ENCODE peak calls at places on chromosome 20, in eight cellular contexts. One of them, this sample, is unnamed.

GRCh38 chr20:1930165-1930564 is 35.0 kb downstream of the SIRPA start:
- DNase-seq in activated naive CD4-positive, alpha-beta T cell: no peak
- DNase-seq in A549: no peak
- DNase-seq in occipital lobe: no peak
- DNase-seq in A172: no peak
- DNase-seq in nephron progenitor cell: no peak
- DNase-seq in type B pancreatic cell: no peak
- DNase-seq in stimulated activated CD4-positive, alpha-beta T cell treated with anti-CD3 and anti-CD28 coated beads, TNF-alpha, amount 100 ng/mL, for 24 hours: no peak
- DNase-seq in this sample: no peak

GRCh38 chr20:50256577-50256976 is 65.9 kb downstream of the CEBPB start:
- DNase-seq in occipital lobe: no peak
- DNase-seq in type B pancreatic cell: no peak
- DNase-seq in A172: no peak
- DNase-seq in activated naive CD4-positive, alpha-beta T cell: no peak
- DNase-seq in stimulated activated CD4-positive, alpha-beta T cell treated with anti-CD3 and anti-CD28 coated beads, TNF-alpha, amount 100 ng/mL, for 24 hours: no peak
- DNase-seq in nephron progenitor cell: no peak
- DNase-seq in A549: no peak
- DNase-seq in this sample: no peak

GRCh38 chr20:8291873-8292272 is 159.8 kb downstream of the PLCB1 start:
- DNase-seq in occipital lobe: no peak
- DNase-seq in nephron progenitor cell: no peak
- DNase-seq in A549: no peak
- DNase-seq in stimulated activated CD4-positive, alpha-beta T cell treated with anti-CD3 and anti-CD28 coated beads, TNF-alpha, amount 100 ng/mL, for 24 hours: no peak
- DNase-seq in type B pancreatic cell: no peak
- DNase-seq in activated naive CD4-positive, alpha-beta T cell: no peak
- DNase-seq in A172: no peak
- DNase-seq in this sample: peak; percentile 46

GRCh38 chr20:52493177-52493711 is 301.7 kb upstream of the ZFP64 start:
- DNase-seq in type B pancreatic cell: peak; percentile 68
- DNase-seq in stimulated activated CD4-positive, alpha-beta T cell treated with anti-CD3 and anti-CD28 coated beads, TNF-alpha, amount 100 ng/mL, for 24 hours: no peak
- DNase-seq in activated naive CD4-positive, alpha-beta T cell: no peak
- DNase-seq in occipital lobe: no peak
- DNase-seq in nephron progenitor cell: peak; percentile 53
- DNase-seq in A172: peak; percentile 84
- DNase-seq in A549: no peak
- DNase-seq in this sample: peak; percentile 4

GRCh38 chr20:6718660-6719059 is 48.8 kb upstream of the BMP2 start:
- DNase-seq in type B pancreatic cell: no peak
- DNase-seq in nephron progenitor cell: no peak
- DNase-seq in activated naive CD4-positive, alpha-beta T cell: no peak
- DNase-seq in A172: peak; percentile 6
- DNase-seq in occipital lobe: no peak
- DNase-seq in A549: no peak
- DNase-seq in stimulated activated CD4-positive, alpha-beta T cell treated with anti-CD3 and anti-CD28 coated beads, TNF-alpha, amount 100 ng/mL, for 24 hours: no peak
- DNase-seq in this sample: peak; percentile 95

GRCh38 chr20:61263084-61263695 is 11.1 kb downstream of the CDH4 start:
- DNase-seq in A172: no peak
- DNase-seq in nephron progenitor cell: peak; percentile 63
- DNase-seq in type B pancreatic cell: peak; percentile 70
- DNase-seq in occipital lobe: no peak
- DNase-seq in A549: no peak
- DNase-seq in stimulated activated CD4-positive, alpha-beta T cell treated with anti-CD3 and anti-CD28 coated beads, TNF-alpha, amount 100 ng/mL, for 24 hours: no peak
- DNase-seq in activated naive CD4-positive, alpha-beta T cell: no peak
- DNase-seq in this sample: no peak

GRCh38 chr20:51811040-51811351 is 8.7 kb upstream of the SALL4 start:
- DNase-seq in occipital lobe: no peak
- DNase-seq in A172: no peak
- DNase-seq in stimulated activated CD4-positive, alpha-beta T cell treated with anti-CD3 and anti-CD28 coated beads, TNF-alpha, amount 100 ng/mL, for 24 hours: no peak
- DNase-seq in type B pancreatic cell: no peak
- DNase-seq in A549: no peak
- DNase-seq in nephron progenitor cell: no peak
- DNase-seq in activated naive CD4-positive, alpha-beta T cell: no peak
- DNase-seq in this sample: no peak

GRCh38 chr20:1899169-1899525 is 3.9 kb downstream of the SIRPA start:
- DNase-seq in A172: no peak
- DNase-seq in occipital lobe: no peak
- DNase-seq in A549: no peak
- DNase-seq in activated naive CD4-positive, alpha-beta T cell: no peak
- DNase-seq in nephron progenitor cell: no peak
- DNase-seq in type B pancreatic cell: no peak
- DNase-seq in stimulated activated CD4-positive, alpha-beta T cell treated with anti-CD3 and anti-CD28 coated beads, TNF-alpha, amount 100 ng/mL, for 24 hours: no peak
- DNase-seq in this sample: no peak

GRCh38 chr20:4437131-4437530 is 284.6 kb upstream of the PRND start:
- DNase-seq in occipital lobe: no peak
- DNase-seq in activated naive CD4-positive, alpha-beta T cell: no peak
- DNase-seq in type B pancreatic cell: no peak
- DNase-seq in stimulated activated CD4-positive, alpha-beta T cell treated with anti-CD3 and anti-CD28 coated beads, TNF-alpha, amount 100 ng/mL, for 24 hours: no peak
- DNase-seq in A172: no peak
- DNase-seq in nephron progenitor cell: no peak
- DNase-seq in A549: no peak
- DNase-seq in this sample: no peak

GRCh38 chr20:34472246-34472925 is 43.8 kb upstream of the DYNLRB1 start:
- DNase-seq in occipital lobe: no peak
- DNase-seq in type B pancreatic cell: no peak
- DNase-seq in activated naive CD4-positive, alpha-beta T cell: no peak
- DNase-seq in stimulated activated CD4-positive, alpha-beta T cell treated with anti-CD3 and anti-CD28 coated beads, TNF-alpha, amount 100 ng/mL, for 24 hours: no peak
- DNase-seq in A549: no peak
- DNase-seq in A172: peak; percentile 74
- DNase-seq in nephron progenitor cell: no peak
- DNase-seq in this sample: peak; percentile 45

GRCh38 chr20:14830466-14830865 is 493.1 kb upstream of the FLRT3 start:
- DNase-seq in nephron progenitor cell: no peak
- DNase-seq in A172: no peak
- DNase-seq in type B pancreatic cell: no peak
- DNase-seq in occipital lobe: no peak
- DNase-seq in activated naive CD4-positive, alpha-beta T cell: no peak
- DNase-seq in stimulated activated CD4-positive, alpha-beta T cell treated with anti-CD3 and anti-CD28 coated beads, TNF-alpha, amount 100 ng/mL, for 24 hours: no peak
- DNase-seq in A549: no peak
- DNase-seq in this sample: no peak

GRCh38 chr20:49230021-49230420 is 10.8 kb downstream of the DDX27 start:
- DNase-seq in type B pancreatic cell: no peak
- DNase-seq in A172: no peak
- DNase-seq in stimulated activated CD4-positive, alpha-beta T cell treated with anti-CD3 and anti-CD28 coated beads, TNF-alpha, amount 100 ng/mL, for 24 hours: no peak
- DNase-seq in A549: no peak
- DNase-seq in activated naive CD4-positive, alpha-beta T cell: no peak
- DNase-seq in occipital lobe: no peak
- DNase-seq in nephron progenitor cell: no peak
- DNase-seq in this sample: no peak

GRCh38 chr20:62772618-62772993 is 23.7 kb upstream of the MRGBP start:
- DNase-seq in nephron progenitor cell: no peak
- DNase-seq in A172: no peak
- DNase-seq in type B pancreatic cell: no peak
- DNase-seq in A549: no peak
- DNase-seq in activated naive CD4-positive, alpha-beta T cell: no peak
- DNase-seq in stimulated activated CD4-positive, alpha-beta T cell treated with anti-CD3 and anti-CD28 coated beads, TNF-alpha, amount 100 ng/mL, for 24 hours: no peak
- DNase-seq in occipital lobe: no peak
- DNase-seq in this sample: no peak

GRCh38 chr20:16708590-16708989 is 21.2 kb upstream of the SNRPB2 start:
- DNase-seq in occipital lobe: no peak
- DNase-seq in activated naive CD4-positive, alpha-beta T cell: no peak
- DNase-seq in nephron progenitor cell: no peak
- DNase-seq in stimulated activated CD4-positive, alpha-beta T cell treated with anti-CD3 and anti-CD28 coated beads, TNF-alpha, amount 100 ng/mL, for 24 hours: no peak
- DNase-seq in A549: no peak
- DNase-seq in A172: no peak
- DNase-seq in type B pancreatic cell: no peak
- DNase-seq in this sample: no peak

GRCh38 chr20:57089701-57090144 is 176.7 kb downstream of the BMP7 start:
- DNase-seq in nephron progenitor cell: peak; percentile 92
- DNase-seq in type B pancreatic cell: peak; percentile 89
- DNase-seq in occipital lobe: peak; percentile 16
- DNase-seq in A549: peak; percentile 71
- DNase-seq in A172: peak; percentile 49
- DNase-seq in stimulated activated CD4-positive, alpha-beta T cell treated with anti-CD3 and anti-CD28 coated beads, TNF-alpha, amount 100 ng/mL, for 24 hours: peak; percentile 18
- DNase-seq in activated naive CD4-positive, alpha-beta T cell: peak; percentile 3
- DNase-seq in this sample: no peak

GRCh38 chr20:7790189-7790588 is 150.1 kb downstream of the HAO1 start:
- DNase-seq in nephron progenitor cell: no peak
- DNase-seq in stimulated activated CD4-positive, alpha-beta T cell treated with anti-CD3 and anti-CD28 coated beads, TNF-alpha, amount 100 ng/mL, for 24 hours: no peak
- DNase-seq in type B pancreatic cell: no peak
- DNase-seq in A172: no peak
- DNase-seq in activated naive CD4-positive, alpha-beta T cell: no peak
- DNase-seq in A549: no peak
- DNase-seq in occipital lobe: no peak
- DNase-seq in this sample: peak; percentile 58

GRCh38 chr20:20064303-20064702 is 12.0 kb downstream of the CFAP61 start:
- DNase-seq in activated naive CD4-positive, alpha-beta T cell: no peak
- DNase-seq in occipital lobe: no peak
- DNase-seq in stimulated activated CD4-positive, alpha-beta T cell treated with anti-CD3 and anti-CD28 coated beads, TNF-alpha, amount 100 ng/mL, for 24 hours: no peak
- DNase-seq in A172: no peak
- DNase-seq in A549: no peak
- DNase-seq in type B pancreatic cell: no peak
- DNase-seq in nephron progenitor cell: no peak
- DNase-seq in this sample: no peak

GRCh38 chr20:45346291-45346718 is 1.9 kb downstream of the SDC4 start:
- DNase-seq in activated naive CD4-positive, alpha-beta T cell: no peak
- DNase-seq in A549: no peak
- DNase-seq in A172: no peak
- DNase-seq in nephron progenitor cell: no peak
- DNase-seq in type B pancreatic cell: no peak
- DNase-seq in occipital lobe: no peak
- DNase-seq in stimulated activated CD4-positive, alpha-beta T cell treated with anti-CD3 and anti-CD28 coated beads, TNF-alpha, amount 100 ng/mL, for 24 hours: no peak
- DNase-seq in this sample: no peak

GRCh38 chr20:37948956-37949355 is 46.0 kb downstream of the VSTM2L start:
- DNase-seq in type B pancreatic cell: peak; percentile 15
- DNase-seq in stimulated activated CD4-positive, alpha-beta T cell treated with anti-CD3 and anti-CD28 coated beads, TNF-alpha, amount 100 ng/mL, for 24 hours: no peak
- DNase-seq in activated naive CD4-positive, alpha-beta T cell: no peak
- DNase-seq in nephron progenitor cell: no peak
- DNase-seq in occipital lobe: no peak
- DNase-seq in A549: no peak
- DNase-seq in A172: no peak
- DNase-seq in this sample: no peak

GRCh38 chr20:20837574-20838021 is 125.2 kb upstream of the RALGAPA2 start:
- DNase-seq in activated naive CD4-positive, alpha-beta T cell: no peak
- DNase-seq in A172: peak; percentile 25
- DNase-seq in occipital lobe: peak; percentile 41
- DNase-seq in type B pancreatic cell: no peak
- DNase-seq in nephron progenitor cell: peak; percentile 73
- DNase-seq in A549: peak; percentile 65
- DNase-seq in stimulated activated CD4-positive, alpha-beta T cell treated with anti-CD3 and anti-CD28 coated beads, TNF-alpha, amount 100 ng/mL, for 24 hours: peak; percentile 16
- DNase-seq in this sample: peak; percentile 29

GRCh38 chr20:32917191-32917950 is 58.6 kb downstream of the EFCAB8 start:
- DNase-seq in activated naive CD4-positive, alpha-beta T cell: no peak
- DNase-seq in occipital lobe: no peak
- DNase-seq in nephron progenitor cell: no peak
- DNase-seq in stimulated activated CD4-positive, alpha-beta T cell treated with anti-CD3 and anti-CD28 coated beads, TNF-alpha, amount 100 ng/mL, for 24 hours: no peak
- DNase-seq in A172: no peak
- DNase-seq in type B pancreatic cell: peak; percentile 51
- DNase-seq in A549: no peak
- DNase-seq in this sample: no peak

GRCh38 chr20:51861726-51862466 is 59.6 kb upstream of the SALL4 start:
- DNase-seq in A172: peak; percentile 21
- DNase-seq in activated naive CD4-positive, alpha-beta T cell: no peak
- DNase-seq in A549: no peak
- DNase-seq in nephron progenitor cell: peak; percentile 22
- DNase-seq in occipital lobe: no peak
- DNase-seq in type B pancreatic cell: no peak
- DNase-seq in stimulated activated CD4-positive, alpha-beta T cell treated with anti-CD3 and anti-CD28 coated beads, TNF-alpha, amount 100 ng/mL, for 24 hours: no peak
- DNase-seq in this sample: no peak

GRCh38 chr20:32481311-32482103 is 103.6 kb downstream of the NOL4L start:
- DNase-seq in nephron progenitor cell: no peak
- DNase-seq in stimulated activated CD4-positive, alpha-beta T cell treated with anti-CD3 and anti-CD28 coated beads, TNF-alpha, amount 100 ng/mL, for 24 hours: no peak
- DNase-seq in activated naive CD4-positive, alpha-beta T cell: no peak
- DNase-seq in type B pancreatic cell: no peak
- DNase-seq in A172: no peak
- DNase-seq in A549: no peak
- DNase-seq in occipital lobe: no peak
- DNase-seq in this sample: no peak

GRCh38 chr20:51803157-51803854 is 985 bp upstream of the SALL4 start:
- DNase-seq in activated naive CD4-positive, alpha-beta T cell: no peak
- DNase-seq in A549: no peak
- DNase-seq in type B pancreatic cell: no peak
- DNase-seq in nephron progenitor cell: no peak
- DNase-seq in occipital lobe: no peak
- DNase-seq in stimulated activated CD4-positive, alpha-beta T cell treated with anti-CD3 and anti-CD28 coated beads, TNF-alpha, amount 100 ng/mL, for 24 hours: no peak
- DNase-seq in A172: peak; percentile 32
- DNase-seq in this sample: peak; percentile 9

GRCh38 chr20:8527998-8528397 is 395.9 kb downstream of the PLCB1 start:
- DNase-seq in activated naive CD4-positive, alpha-beta T cell: no peak
- DNase-seq in type B pancreatic cell: no peak
- DNase-seq in A172: no peak
- DNase-seq in A549: no peak
- DNase-seq in occipital lobe: no peak
- DNase-seq in nephron progenitor cell: no peak
- DNase-seq in stimulated activated CD4-positive, alpha-beta T cell treated with anti-CD3 and anti-CD28 coated beads, TNF-alpha, amount 100 ng/mL, for 24 hours: no peak
- DNase-seq in this sample: peak; percentile 28

GRCh38 chr20:11094711-11095110 is 420.9 kb upstream of the JAG1 start:
- DNase-seq in occipital lobe: no peak
- DNase-seq in A549: no peak
- DNase-seq in activated naive CD4-positive, alpha-beta T cell: no peak
- DNase-seq in nephron progenitor cell: no peak
- DNase-seq in type B pancreatic cell: no peak
- DNase-seq in stimulated activated CD4-positive, alpha-beta T cell treated with anti-CD3 and anti-CD28 coated beads, TNF-alpha, amount 100 ng/mL, for 24 hours: no peak
- DNase-seq in A172: no peak
- DNase-seq in this sample: no peak

GRCh38 chr20:55937283-55937682 is 68.0 kb downstream of the CBLN4 start:
- DNase-seq in nephron progenitor cell: no peak
- DNase-seq in stimulated activated CD4-positive, alpha-beta T cell treated with anti-CD3 and anti-CD28 coated beads, TNF-alpha, amount 100 ng/mL, for 24 hours: no peak
- DNase-seq in A549: no peak
- DNase-seq in activated naive CD4-positive, alpha-beta T cell: no peak
- DNase-seq in occipital lobe: no peak
- DNase-seq in A172: no peak
- DNase-seq in type B pancreatic cell: no peak
- DNase-seq in this sample: no peak

GRCh38 chr20:38073307-38074010 is 39.9 kb downstream of the RPRD1B start:
- DNase-seq in A172: peak; percentile 94
- DNase-seq in stimulated activated CD4-positive, alpha-beta T cell treated with anti-CD3 and anti-CD28 coated beads, TNF-alpha, amount 100 ng/mL, for 24 hours: no peak
- DNase-seq in activated naive CD4-positive, alpha-beta T cell: no peak
- DNase-seq in nephron progenitor cell: peak; percentile 40
- DNase-seq in A549: no peak
- DNase-seq in occipital lobe: no peak
- DNase-seq in type B pancreatic cell: no peak
- DNase-seq in this sample: peak; percentile 50

GRCh38 chr20:38722708-38723068 is 1.6 kb upstream of the SLC32A1 start:
- DNase-seq in A172: no peak
- DNase-seq in occipital lobe: no peak
- DNase-seq in A549: no peak
- DNase-seq in stimulated activated CD4-positive, alpha-beta T cell treated with anti-CD3 and anti-CD28 coated beads, TNF-alpha, amount 100 ng/mL, for 24 hours: no peak
- DNase-seq in activated naive CD4-positive, alpha-beta T cell: no peak
- DNase-seq in nephron progenitor cell: no peak
- DNase-seq in type B pancreatic cell: no peak
- DNase-seq in this sample: no peak

This sample was measured in renal cortical epithelial cell.